ENCODE peak calls at places on chromosomes 12 and 14, in ten cellular contexts. One of them, this sample, is unnamed.

GRCh38 chr14:35051796-35052195 is 5.7 kb downstream of the FAM177A1 start:
- DNase-seq in HCT116: no peak
- DNase-seq in GM23338: no peak
- DNase-seq in fibroblast of lung: peak; percentile 53
- DNase-seq in neuronal stem cell: no peak
- DNase-seq in IMR-90: peak; percentile 24
- DNase-seq in PC-9: peak; percentile 43
- DNase-seq in GM23248: no peak
- DNase-seq in mammary epithelial cell: no peak
- DNase-seq in PC-3: peak; percentile 78
- DNase-seq in this sample: no peak

GRCh38 chr12:124500232-124501079 is 67.0 kb downstream of the NCOR2 start:
- DNase-seq in mammary epithelial cell: peak; percentile 59
- DNase-seq in GM23338: peak; percentile 95
- DNase-seq in GM23248: peak; percentile 39
- DNase-seq in PC-3: peak; percentile 23
- DNase-seq in fibroblast of lung: peak; percentile 92
- DNase-seq in PC-9: no peak
- DNase-seq in IMR-90: peak; percentile 57
- DNase-seq in HCT116: no peak
- DNase-seq in neuronal stem cell: peak; percentile 43
- DNase-seq in this sample: no peak

GRCh38 chr12:83823386-83824045 is 1089.1 kb downstream of the SLC6A15 start:
- DNase-seq in PC-3: peak; percentile 64
- DNase-seq in HCT116: peak; percentile 44
- DNase-seq in neuronal stem cell: peak; percentile 32
- DNase-seq in GM23248: peak; percentile 2
- DNase-seq in GM23338: peak; percentile 84
- DNase-seq in PC-9: peak; percentile 38
- DNase-seq in IMR-90: no peak
- DNase-seq in fibroblast of lung: no peak
- DNase-seq in mammary epithelial cell: peak; percentile 49
- DNase-seq in this sample: peak; percentile 91

GRCh38 chr12:89472508-89472907 is 52.1 kb downstream of the GALNT4 start:
- DNase-seq in mammary epithelial cell: peak; percentile 59
- DNase-seq in PC-3: peak; percentile 37
- DNase-seq in neuronal stem cell: no peak
- DNase-seq in fibroblast of lung: peak; percentile 82
- DNase-seq in HCT116: no peak
- DNase-seq in PC-9: no peak
- DNase-seq in GM23248: peak; percentile 87
- DNase-seq in IMR-90: peak; percentile 84
- DNase-seq in GM23338: no peak
- DNase-seq in this sample: no peak

GRCh38 chr12:57341275-57341990 is 89.4 kb downstream of the R3HDM2 start:
- DNase-seq in mammary epithelial cell: peak; percentile 34
- DNase-seq in PC-9: no peak
- DNase-seq in PC-3: no peak
- DNase-seq in neuronal stem cell: no peak
- DNase-seq in fibroblast of lung: peak; percentile 12
- DNase-seq in IMR-90: peak; percentile 48
- DNase-seq in HCT116: no peak
- DNase-seq in GM23248: peak; percentile 14
- DNase-seq in GM23338: no peak
- DNase-seq in this sample: no peak

GRCh38 chr12:30874455-30875313 is 51.9 kb upstream of the TSPAN11 start:
- DNase-seq in HCT116: no peak
- DNase-seq in fibroblast of lung: no peak
- DNase-seq in PC-9: no peak
- DNase-seq in GM23338: no peak
- DNase-seq in neuronal stem cell: no peak
- DNase-seq in GM23248: no peak
- DNase-seq in PC-3: no peak
- DNase-seq in IMR-90: no peak
- DNase-seq in mammary epithelial cell: no peak
- DNase-seq in this sample: no peak

GRCh38 chr12:21828111-21828775 is 53.7 kb upstream of the KCNJ8 start:
- DNase-seq in fibroblast of lung: no peak
- DNase-seq in GM23338: no peak
- DNase-seq in PC-9: no peak
- DNase-seq in IMR-90: peak; percentile 28
- DNase-seq in neuronal stem cell: no peak
- DNase-seq in GM23248: peak; percentile 65
- DNase-seq in PC-3: no peak
- DNase-seq in HCT116: no peak
- DNase-seq in mammary epithelial cell: no peak
- DNase-seq in this sample: peak; percentile 33

GRCh38 chr12:38691164-38691563 is 214.2 kb downstream of the CPNE8 start:
- DNase-seq in IMR-90: no peak
- DNase-seq in PC-3: peak; percentile 40
- DNase-seq in HCT116: no peak
- DNase-seq in neuronal stem cell: no peak
- DNase-seq in GM23248: peak; percentile 4
- DNase-seq in GM23338: no peak
- DNase-seq in fibroblast of lung: peak; percentile 22
- DNase-seq in mammary epithelial cell: peak; percentile 65
- DNase-seq in PC-9: no peak
- DNase-seq in this sample: no peak

GRCh38 chr12:8629486-8630033 is 16.9 kb upstream of the AICDA start:
- DNase-seq in HCT116: no peak
- DNase-seq in PC-3: no peak
- DNase-seq in GM23248: peak; percentile 72
- DNase-seq in neuronal stem cell: no peak
- DNase-seq in PC-9: no peak
- DNase-seq in GM23338: no peak
- DNase-seq in mammary epithelial cell: peak; percentile 68
- DNase-seq in IMR-90: no peak
- DNase-seq in fibroblast of lung: peak; percentile 76
- DNase-seq in this sample: no peak

GRCh38 chr12:51421266-51421884 is 3.3 kb upstream of the SLC4A8 start:
- DNase-seq in IMR-90: peak; percentile 72
- DNase-seq in HCT116: peak; percentile 59
- DNase-seq in GM23248: peak; percentile 83
- DNase-seq in fibroblast of lung: peak; percentile 53
- DNase-seq in PC-3: peak; percentile 84
- DNase-seq in PC-9: peak; percentile 58
- DNase-seq in GM23338: peak; percentile 87
- DNase-seq in neuronal stem cell: peak; percentile 69
- DNase-seq in mammary epithelial cell: peak; percentile 46
- DNase-seq in this sample: peak; percentile 80

GRCh38 chr12:14884458-14884878 is 1.2 kb downstream of the MGP start:
- DNase-seq in fibroblast of lung: peak; percentile 88
- DNase-seq in GM23338: no peak
- DNase-seq in mammary epithelial cell: peak; percentile 82
- DNase-seq in PC-9: peak; percentile 57
- DNase-seq in neuronal stem cell: no peak
- DNase-seq in HCT116: no peak
- DNase-seq in GM23248: peak; percentile 87
- DNase-seq in PC-3: peak; percentile 67
- DNase-seq in IMR-90: peak; percentile 72
- DNase-seq in this sample: peak; percentile 88

GRCh38 chr14:89921896-89922548 is 32.5 kb downstream of the EFCAB11 start:
- DNase-seq in IMR-90: peak; percentile 87
- DNase-seq in mammary epithelial cell: peak; percentile 86
- DNase-seq in HCT116: no peak
- DNase-seq in GM23248: peak; percentile 93
- DNase-seq in PC-3: peak; percentile 79
- DNase-seq in GM23338: no peak
- DNase-seq in fibroblast of lung: peak; percentile 94
- DNase-seq in PC-9: no peak
- DNase-seq in neuronal stem cell: no peak
- DNase-seq in this sample: no peak

GRCh38 chr12:128621304-128621703 is 202.5 kb downstream of the SLC15A4 start:
- DNase-seq in fibroblast of lung: no peak
- DNase-seq in HCT116: no peak
- DNase-seq in GM23338: no peak
- DNase-seq in PC-3: no peak
- DNase-seq in neuronal stem cell: no peak
- DNase-seq in IMR-90: no peak
- DNase-seq in PC-9: no peak
- DNase-seq in mammary epithelial cell: no peak
- DNase-seq in GM23248: no peak
- DNase-seq in this sample: no peak
- H2AFZ ChIP-seq in fibroblast of lung: no peak overlapping the region
- H2AFZ ChIP-seq in HCT116: no peak overlapping the region
- H2AFZ ChIP-seq in GM23338: no peak overlapping the region
- H2AFZ ChIP-seq in PC-3: no peak overlapping the region
- H2AFZ ChIP-seq in neuronal stem cell: no peak overlapping the region
- H2AFZ ChIP-seq in IMR-90: no peak overlapping the region
- H2AFZ ChIP-seq in PC-9: no peak overlapping the region
- H2AFZ ChIP-seq in mammary epithelial cell: no peak overlapping the region
- H2AFZ ChIP-seq in GM23248: no peak overlapping the region
- H2AFZ ChIP-seq in this sample: no peak overlapping the region

GRCh38 chr12:54455760-54456469 is 17.5 kb downstream of the GTSF1 start:
- DNase-seq in PC-9: no peak
- DNase-seq in HCT116: no peak
- DNase-seq in fibroblast of lung: no peak
- DNase-seq in mammary epithelial cell: no peak
- DNase-seq in GM23338: no peak
- DNase-seq in PC-3: no peak
- DNase-seq in IMR-90: no peak
- DNase-seq in GM23248: no peak
- DNase-seq in neuronal stem cell: no peak
- DNase-seq in this sample: no peak

GRCh38 chr12:54447917-54448316 is 25.5 kb downstream of the GTSF1 start:
- DNase-seq in GM23338: no peak
- DNase-seq in PC-9: no peak
- DNase-seq in PC-3: no peak
- DNase-seq in mammary epithelial cell: no peak
- DNase-seq in GM23248: no peak
- DNase-seq in IMR-90: no peak
- DNase-seq in fibroblast of lung: no peak
- DNase-seq in HCT116: no peak
- DNase-seq in neuronal stem cell: no peak
- DNase-seq in this sample: no peak

GRCh38 chr12:54448344-54448743 is 25.1 kb downstream of the GTSF1 start:
- DNase-seq in PC-9: no peak
- DNase-seq in neuronal stem cell: no peak
- DNase-seq in PC-3: no peak
- DNase-seq in fibroblast of lung: no peak
- DNase-seq in GM23338: no peak
- DNase-seq in mammary epithelial cell: no peak
- DNase-seq in HCT116: no peak
- DNase-seq in GM23248: no peak
- DNase-seq in IMR-90: no peak
- DNase-seq in this sample: no peak

GRCh38 chr12:54452628-54453027 is 20.8 kb downstream of the GTSF1 start:
- DNase-seq in mammary epithelial cell: no peak
- DNase-seq in GM23338: peak; percentile 70
- DNase-seq in neuronal stem cell: no peak
- DNase-seq in fibroblast of lung: no peak
- DNase-seq in PC-3: no peak
- DNase-seq in GM23248: no peak
- DNase-seq in PC-9: no peak
- DNase-seq in IMR-90: no peak
- DNase-seq in HCT116: no peak
- DNase-seq in this sample: no peak
- H3K4me3 ChIP-seq in mammary epithelial cell: no peak overlapping the region
- H3K4me3 ChIP-seq in GM23338: no peak overlapping the region
- H3K4me3 ChIP-seq in neuronal stem cell: no peak overlapping the region
- H3K4me3 ChIP-seq in fibroblast of lung: no peak overlapping the region
- H3K4me3 ChIP-seq in PC-3: no peak overlapping the region
- H3K4me3 ChIP-seq in GM23248: no peak overlapping the region
- H3K4me3 ChIP-seq in PC-9: no peak overlapping the region
- H3K4me3 ChIP-seq in IMR-90: no peak overlapping the region
- H3K4me3 ChIP-seq in HCT116: no peak overlapping the region
- H3K4me3 ChIP-seq in this sample: no peak overlapping the region

DNA sequence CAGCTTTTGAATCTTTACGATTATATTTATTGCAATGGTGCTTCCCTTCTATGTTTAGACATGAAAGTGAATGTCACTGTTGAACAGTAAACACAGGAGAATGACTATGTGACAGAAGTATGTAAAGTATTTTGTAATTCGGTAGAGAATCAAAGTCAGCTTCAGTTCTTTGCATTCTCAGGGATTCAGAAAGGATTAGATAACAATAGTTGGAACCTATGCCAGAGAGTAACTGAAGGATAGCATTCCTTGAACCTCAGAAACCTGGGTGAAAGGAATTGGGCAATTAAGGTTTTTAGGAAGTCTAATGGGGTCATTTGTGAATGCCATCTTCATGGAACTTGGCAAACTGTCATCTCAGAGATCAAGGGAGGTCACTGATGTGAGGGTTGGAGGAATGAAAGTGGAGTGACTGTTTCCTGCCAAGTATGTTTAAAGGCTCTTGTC is 305.3 kb upstream of the DDHD1 start:
- DNase-seq in fibroblast of lung: peak; percentile 77
- DNase-seq in GM23338: peak; percentile 30
- DNase-seq in HCT116: peak; percentile 87
- DNase-seq in mammary epithelial cell: peak; percentile 26
- DNase-seq in PC-9: peak; percentile 91
- DNase-seq in IMR-90: peak; percentile 77
- DNase-seq in GM23248: peak; percentile 53
- DNase-seq in PC-3: peak; percentile 95
- DNase-seq in neuronal stem cell: peak; percentile 43
- DNase-seq in this sample: no peak
- H2AFZ ChIP-seq in fibroblast of lung: no peak overlapping the region
- H2AFZ ChIP-seq in GM23338: no peak overlapping the region
- H2AFZ ChIP-seq in HCT116: no peak overlapping the region
- H2AFZ ChIP-seq in mammary epithelial cell: peak overlapping the region; percentile 55
- H2AFZ ChIP-seq in PC-9: no peak overlapping the region
- H2AFZ ChIP-seq in IMR-90: peak overlapping the region; percentile 46
- H2AFZ ChIP-seq in GM23248: no peak overlapping the region
- H2AFZ ChIP-seq in PC-3: peak overlapping the region; percentile 25
- H2AFZ ChIP-seq in neuronal stem cell: no peak overlapping the region
- H2AFZ ChIP-seq in this sample: no peak overlapping the region

GRCh38 chr12:104524026-104524425 is 67.3 kb downstream of the CHST11 start:
- DNase-seq in mammary epithelial cell: no peak
- DNase-seq in HCT116: no peak
- DNase-seq in fibroblast of lung: no peak
- DNase-seq in PC-9: no peak
- DNase-seq in GM23248: peak; percentile 24
- DNase-seq in PC-3: no peak
- DNase-seq in IMR-90: no peak
- DNase-seq in GM23338: no peak
- DNase-seq in neuronal stem cell: no peak
- DNase-seq in this sample: no peak

GRCh38 chr12:104524433-104524832 is 67.7 kb downstream of the CHST11 start:
- DNase-seq in GM23338: no peak
- DNase-seq in PC-3: no peak
- DNase-seq in IMR-90: no peak
- DNase-seq in GM23248: no peak
- DNase-seq in fibroblast of lung: no peak
- DNase-seq in PC-9: no peak
- DNase-seq in HCT116: no peak
- DNase-seq in neuronal stem cell: no peak
- DNase-seq in mammary epithelial cell: no peak
- DNase-seq in this sample: no peak

GRCh38 chr12:104520242-104520900 is 63.6 kb downstream of the CHST11 start:
- DNase-seq in PC-3: no peak
- DNase-seq in PC-9: no peak
- DNase-seq in IMR-90: no peak
- DNase-seq in GM23338: no peak
- DNase-seq in GM23248: no peak
- DNase-seq in HCT116: no peak
- DNase-seq in fibroblast of lung: no peak
- DNase-seq in mammary epithelial cell: no peak
- DNase-seq in neuronal stem cell: no peak
- DNase-seq in this sample: no peak

GRCh38 chr12:104521731-104522130 is 65.0 kb downstream of the CHST11 start:
- DNase-seq in mammary epithelial cell: no peak
- DNase-seq in IMR-90: peak; percentile 17
- DNase-seq in PC-9: no peak
- DNase-seq in neuronal stem cell: no peak
- DNase-seq in PC-3: peak; percentile 78
- DNase-seq in GM23248: peak; percentile 72
- DNase-seq in GM23338: no peak
- DNase-seq in fibroblast of lung: peak; percentile 45
- DNase-seq in HCT116: no peak
- DNase-seq in this sample: no peak

GRCh38 chr12:104522985-104523719 is 66.4 kb downstream of the CHST11 start:
- DNase-seq in fibroblast of lung: no peak
- DNase-seq in IMR-90: no peak
- DNase-seq in GM23248: peak; percentile 39
- DNase-seq in HCT116: no peak
- DNase-seq in neuronal stem cell: no peak
- DNase-seq in GM23338: no peak
- DNase-seq in PC-3: peak; percentile 23
- DNase-seq in mammary epithelial cell: no peak
- DNase-seq in PC-9: no peak
- DNase-seq in this sample: no peak
- H3K4me3 ChIP-seq in fibroblast of lung: no peak overlapping the region
- H3K4me3 ChIP-seq in IMR-90: no peak overlapping the region
- H3K4me3 ChIP-seq in GM23248: peak overlapping the region; percentile 32
- H3K4me3 ChIP-seq in HCT116: no peak overlapping the region
- H3K4me3 ChIP-seq in neuronal stem cell: no peak overlapping the region
- H3K4me3 ChIP-seq in GM23338: no peak overlapping the region
- H3K4me3 ChIP-seq in PC-3: no peak overlapping the region
- H3K4me3 ChIP-seq in mammary epithelial cell: no peak overlapping the region
- H3K4me3 ChIP-seq in PC-9: no peak overlapping the region
- H3K4me3 ChIP-seq in this sample: no peak overlapping the region

This sample was measured in Karpas-422.